ENCODE peak calls at places on chromosomes 16 and 17, in five cellular contexts. T is mucosa of descending colon, B is brain microvascular endothelial cell, S is lower leg skin, V is Panc1. X is an unnamed sample.

GRCh38 chr17:28763137-28763799 is 19.5 kb downstream of the TRAF4 start:
- DNase-seq in S (no peak), B (no peak), V (no peak), T (no peak), X (no peak)

GRCh38 chr16:31700200-31700529 is 172.5 kb downstream of the AHSP start:
- DNase-seq in B (no peak), V (no peak), S (no peak), T (no peak), X (no peak)

GRCh38 chr16:8975039-8975438 is 11.3 kb upstream of the USP7 start:
- DNase-seq in S (no peak), V (no peak), T (no peak), B (no peak), X (no peak)

GRCh38 chr16:89037261-89038152 is 56.1 kb upstream of the ACSF3 start:
- DNase-seq in B (peak), T (peak), V (no peak), S (no peak), X (peak)

GRCh38 chr16:25064967-25065366 is 46.6 kb upstream of the LCMT1 start:
- DNase-seq in S (no peak), T (no peak), V (no peak), B (no peak), X (no peak)

GRCh38 chr17:29066053-29066452 is 23.1 kb downstream of the PIPOX start:
- DNase-seq in B (no peak), V (no peak), T (no peak), S (no peak), X (no peak)

GRCh38 chr17:37067555-37068111 is 118.9 kb downstream of the AATF start:
- DNase-seq in V (peak), T (peak), B (peak), S (peak), X (peak)

GRCh38 chr16:11094075-11094593 is 149.8 kb downstream of the CLEC16A start:
- DNase-seq in V (no peak), B (no peak), T (no peak), S (no peak), X (peak)

GRCh38 chr17:61007980-61008379 is 330.3 kb downstream of the BCAS3 start:
- DNase-seq in B (peak), V (no peak), S (no peak), T (peak), X (no peak)

GRCh38 chr16:6193718-6194117 is 1096.1 kb upstream of the EEF2KMT start:
- DNase-seq in B (peak), T (peak), S (no peak), V (no peak), X (peak)

GRCh38 chr16:9090960-9091866 is at the start of gene HAPSTR1:
- DNase-seq in S (peak), T (peak), V (peak), B (peak), X (peak)

GRCh38 chr17:67974598-67975066 is 21.6 kb downstream of the C17orf58 start:
- DNase-seq in V (no peak), T (no peak), S (no peak), B (no peak), X (no peak)

GRCh38 chr16:11535494-11535893 is 51.2 kb downstream of the LITAF start:
- DNase-seq in T (peak), B (no peak), S (peak), V (no peak), X (no peak)

GRCh38 chr17:77608431-77608830 is 350.1 kb upstream of the TNRC6C start:
- DNase-seq in T (no peak), S (no peak), B (no peak), V (no peak), X (no peak)

GRCh38 chr16:10971560-10971961 is 27.2 kb downstream of the CLEC16A start:
- DNase-seq in T (peak), B (peak), S (peak), V (peak), X (peak)

GRCh38 chr17:36016555-36016954 is 1.2 kb downstream of the CCL23 start:
- DNase-seq in B (no peak), V (no peak), S (no peak), T (no peak), X (no peak)

GRCh38 chr17:66964930-66965800 is 658 bp downstream of the CACNG4 start:
- DNase-seq in V (no peak), T (peak), B (no peak), S (no peak), X (no peak)

GRCh38 chr17:55284944-55285339 is 20.2 kb downstream of the HLF start:
- DNase-seq in B (no peak), T (no peak), V (no peak), S (no peak), X (no peak)

GRCh38 chr17:44247346-44248219 is 20.4 kb downstream of the SLC4A1 start:
- DNase-seq in S (no peak), T (peak), B (no peak), V (no peak), X (no peak)

GRCh38 chr17:49687878-49688491 is 10.1 kb upstream of the SPOP start:
- DNase-seq in T (no peak), B (peak), V (no peak), S (no peak), X (peak)

GRCh38 chr17:15467592-15467991 is at the start of gene CDRT4:
- DNase-seq in V (no peak), B (no peak), S (no peak), T (no peak), X (no peak)

GRCh38 chr17:42797067-42798007 is 1.2 kb downstream of the COA3 start:
- DNase-seq in T (peak), B (no peak), S (no peak), V (no peak), X (no peak)

GRCh38 chr16:3645504-3646347 is 8.8 kb upstream of the DNASE1 start:
- DNase-seq in B (no peak), V (no peak), S (no peak), T (no peak), X (no peak)

GRCh38 chr16:86519007-86519648 is 8.8 kb downstream of the FOXF1 start:
- DNase-seq in V (no peak), B (no peak), S (no peak), T (no peak), X (no peak)

GRCh38 chr16:2768403-2769089 is 8.5 kb downstream of the ELOB start:
- DNase-seq in S (no peak), V (no peak), B (no peak), T (no peak), X (no peak)

GRCh38 chr17:82023447-82024241 is 539 bp downstream of the LRRC45 start:
- DNase-seq in T (no peak), S (no peak), V (no peak), B (no peak), X (no peak)

GRCh38 chr17:75876938-75877751 is 1.2 kb downstream of the TRIM47 start:
- DNase-seq in S (peak), B (peak), T (peak), V (no peak), X (peak)

GRCh38 chr17:80956321-80957190 is 35.1 kb upstream of the CHMP6 start:
- DNase-seq in V (no peak), B (no peak), S (no peak), T (no peak), X (no peak)

GRCh38 chr17:4623249-4623648 is 18.2 kb downstream of the ALOX15 start:
- DNase-seq in S (no peak), V (no peak), T (no peak), B (peak), X (peak)

GRCh38 chr16:82507271-82507670 is 119.5 kb upstream of the CDH13 start:
- DNase-seq in T (no peak), S (no peak), B (no peak), V (no peak), X (no peak)

GRCh38 chr17:29158515-29159275 is 21.5 kb downstream of the MYO18A start:
- DNase-seq in T (no peak), S (no peak), V (no peak), B (peak), X (peak)

GRCh38 chr16:84933774-84934571 is 77.4 kb downstream of the ZDHHC7 start:
- DNase-seq in T (peak), S (no peak), V (no peak), B (no peak), X (no peak)

GRCh38 chr16:68668266-68668665 is 23.2 kb downstream of the CDH3 start:
- DNase-seq in V (no peak), B (no peak), S (no peak), T (no peak), X (no peak)

GRCh38 chr16:12588510-12588909 is 215.2 kb downstream of the CPPED1 start:
- DNase-seq in S (no peak), V (no peak), T (no peak), B (no peak), X (no peak)

GRCh38 chr16:57688487-57688986 is 6.1 kb upstream of the DRC7 start:
- DNase-seq in B (no peak), T (no peak), S (no peak), V (no peak), X (no peak)

GRCh38 chr16:86298166-86299131 is 211.9 kb upstream of the FOXF1 start:
- DNase-seq in T (peak), V (no peak), B (no peak), S (no peak), X (no peak)

GRCh38 chr17:10295728-10296343 is 77.0 kb downstream of the MYH13 start:
- DNase-seq in S (no peak), B (peak), V (peak), T (peak), X (peak)

GRCh38 chr17:550776-551175 is 163.9 kb downstream of the VPS53 start:
- DNase-seq in B (no peak), S (no peak), T (no peak), V (no peak), X (no peak)

GRCh38 chr17:36921131-36921851 is 16.0 kb upstream of the LHX1 start:
- DNase-seq in V (peak), B (no peak), S (no peak), T (no peak), X (peak)

DNA sequence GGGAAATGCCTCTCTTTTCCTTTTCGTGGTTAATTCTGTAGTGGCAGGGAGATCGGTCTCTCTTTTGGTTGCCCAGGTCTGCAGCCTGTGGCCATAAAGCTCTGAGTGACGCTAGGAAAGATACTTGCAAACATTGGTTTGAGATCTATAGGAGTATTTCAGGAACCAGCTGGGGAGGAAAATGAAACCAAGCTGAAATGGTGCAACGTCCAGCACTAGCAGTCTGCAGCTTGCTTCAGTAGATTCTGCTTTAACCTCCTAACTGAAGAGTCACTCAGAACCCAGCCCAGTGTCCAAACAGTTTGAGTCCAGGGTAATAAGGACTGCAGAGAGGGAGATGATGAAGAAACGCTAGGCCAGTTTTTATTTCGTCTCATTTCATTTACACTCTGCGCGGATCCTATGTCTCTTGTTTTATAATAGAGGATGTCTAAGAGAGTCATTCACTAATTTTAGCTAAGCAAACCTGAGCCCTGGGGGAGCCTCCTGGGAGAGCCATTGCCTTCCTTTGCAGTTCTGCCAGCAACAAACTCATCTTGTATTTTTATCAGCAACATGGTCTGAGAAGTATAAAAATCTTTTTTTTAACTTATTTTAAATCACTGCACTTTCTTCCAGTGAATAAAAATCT is 12.0 kb downstream of the SP2 start:
- DNase-seq in T (no peak), B (no peak), S (no peak), V (no peak), X (no peak)
- H3K4me3 ChIP-seq in T (no peak), B (no peak), S (no peak), V (no peak), X (no peak)

DNA sequence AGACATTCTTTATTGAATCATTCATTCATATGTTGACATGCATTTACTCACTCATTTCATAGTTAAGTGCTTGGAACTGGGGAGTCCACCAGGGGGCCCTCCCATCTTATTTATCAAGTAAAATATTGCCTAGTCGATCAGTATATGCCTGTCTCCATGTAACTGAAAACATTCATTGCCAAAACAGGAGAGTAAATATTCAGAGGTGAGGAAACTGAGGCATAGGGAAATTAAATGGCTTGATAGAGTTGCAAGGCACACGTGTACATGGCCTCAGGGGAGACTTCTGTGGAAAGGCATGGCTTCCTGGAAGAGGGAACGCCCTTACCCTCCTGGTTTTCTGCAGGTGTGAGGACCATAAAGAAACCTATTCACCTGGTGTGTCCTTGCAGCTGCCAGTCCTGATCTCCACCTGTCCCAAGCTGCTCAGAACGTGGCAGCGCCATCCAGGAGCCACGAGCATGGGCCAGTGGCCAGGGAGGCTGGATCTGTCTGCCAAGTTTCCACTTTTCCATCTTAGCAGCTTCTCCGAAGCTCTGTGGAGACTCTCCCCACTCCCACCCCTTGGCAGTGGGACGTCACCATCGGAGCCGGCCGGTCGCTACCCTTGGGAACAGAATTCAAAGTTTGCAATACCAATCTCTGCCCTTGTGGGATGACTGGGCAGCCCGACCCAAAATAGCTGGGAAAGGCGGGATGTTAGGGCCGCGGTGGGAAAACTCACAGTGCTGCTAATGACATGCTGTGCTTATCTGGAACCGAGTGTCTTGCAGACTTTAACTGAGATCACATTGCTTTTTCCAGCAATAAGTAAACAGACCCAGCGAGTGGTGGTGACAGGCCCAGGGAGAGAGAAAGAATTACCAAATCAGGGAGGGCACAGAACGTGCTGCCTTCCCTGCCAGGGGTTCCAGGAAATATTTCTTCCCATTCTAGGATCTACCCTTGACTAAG is 4.1 kb upstream of the C1QTNF1 start:
- DNase-seq in B (peak), T (peak), V (peak), S (peak), X (peak)
- TF ChIP-seq CTCF in B (peak), T (peak), V (peak), S (no peak), X (peak)

DNA sequence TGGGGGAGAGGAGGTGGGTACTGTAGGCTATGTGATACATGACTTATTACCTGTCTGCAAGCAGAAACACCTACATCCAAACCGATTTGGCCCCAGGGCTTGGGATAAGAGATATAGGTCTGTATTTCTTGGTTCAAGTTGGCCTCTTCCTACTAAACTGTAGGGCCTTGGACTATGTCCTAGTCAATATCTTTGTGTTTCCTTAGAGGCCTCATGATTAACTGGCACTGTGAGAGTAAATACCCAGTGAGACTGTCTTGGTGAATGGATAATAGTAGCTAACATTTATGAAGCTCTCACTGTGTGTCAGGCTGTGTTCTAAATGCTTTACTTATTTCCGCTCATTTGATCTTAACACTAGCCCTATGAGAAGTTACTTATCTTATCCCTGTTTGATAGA is 70.0 kb downstream of the MSI2 start:
- DNase-seq in V (no peak), T (no peak), B (no peak), S (no peak), X (no peak)
- H3K4me3 ChIP-seq in V (no peak), T (no peak), B (no peak), S (no peak), X (no peak)

GRCh38 chr17:1561420-1562177 is 993 bp downstream of the PITPNA start:
- DNase-seq in T (no peak), V (no peak), B (no peak), S (no peak), X (peak)
- TF ChIP-seq CTCF in T (no peak), V (no peak), B (peak), S (no peak), X (no peak)

DNA sequence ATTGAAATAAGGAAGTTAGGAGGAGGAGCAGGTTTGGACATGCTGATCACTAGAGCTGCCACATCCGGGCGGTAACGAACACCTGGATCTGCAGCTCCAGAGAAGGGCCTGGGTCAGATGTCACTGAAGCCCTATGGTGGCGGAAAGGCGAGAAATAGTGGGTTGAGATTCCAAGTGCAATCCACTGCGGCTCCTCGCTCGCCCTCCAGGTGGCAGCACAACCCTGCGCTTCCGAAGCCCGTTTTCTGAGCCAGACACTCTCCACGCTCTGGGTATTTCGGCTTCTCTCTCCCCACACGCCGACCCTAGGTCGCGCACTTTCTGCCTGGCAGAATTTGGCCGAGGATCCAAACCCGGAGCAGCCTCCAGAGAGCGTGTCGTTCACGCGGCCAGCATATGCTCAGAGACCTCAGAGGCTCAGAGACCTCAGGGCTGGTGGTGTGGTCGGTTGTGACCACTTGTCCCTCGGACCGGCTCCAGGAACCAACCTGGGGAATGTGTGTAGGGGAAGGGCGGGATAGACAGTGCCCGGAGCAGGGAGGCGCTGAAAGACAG is 922 bp upstream of the SLC2A4 start:
- DNase-seq in S (peak), T (peak), B (peak), V (peak), X (peak)
- H3K4me3 ChIP-seq in S (peak), T (peak), B (peak), V (peak), X (peak)

X was measured in fibroblast of pulmonary artery.